ENCODE peak calls at places on chromosomes 12 and 14, in four cellular contexts. M is uterus, V is neural progenitor cell, X is glutamatergic neuron. F is an unnamed sample.

GRCh38 chr12:24226745-24227350 is 277.4 kb upstream of the SOX5 start:
- DNase-seq in X (no peak), M (no peak), V (no peak), F (no peak)

GRCh38 chr14:52833891-52834290 is 42.5 kb upstream of the GNPNAT1 start:
- DNase-seq in M (no peak), X (no peak), V (no peak), F (no peak)

GRCh38 chr12:16454481-16454880 is 107.0 kb downstream of the MGST1 start:
- DNase-seq in V (no peak), X (no peak), M (no peak), F (no peak)

GRCh38 chr14:32298346-32298745 is 30.8 kb upstream of the AKAP6 start:
- DNase-seq in V (no peak), M (no peak), X (no peak), F (no peak)

GRCh38 chr12:64912501-64912900 is 88.1 kb downstream of the TBC1D30 start:
- DNase-seq in X (no peak), M (peak), V (no peak), F (no peak)

GRCh38 chr14:61489527-61489926 is 168.1 kb downstream of the PRKCH start:
- DNase-seq in M (no peak), X (no peak), V (no peak), F (no peak)

GRCh38 chr12:28258998-28259397 is 68.7 kb downstream of the CCDC91 start:
- DNase-seq in M (no peak), X (no peak), V (no peak), F (no peak)

GRCh38 chr14:80491131-80491530 is 279.8 kb upstream of the DIO2 start:
- DNase-seq in V (no peak), X (no peak), M (no peak), F (no peak)

GRCh38 chr12:41635731-41636130 is 447.6 kb downstream of the PDZRN4 start:
- DNase-seq in M (no peak), V (no peak), X (no peak), F (no peak)

GRCh38 chr12:52243264-52243773 is 10.3 kb downstream of the KRT7 start:
- DNase-seq in X (no peak), M (no peak), V (no peak), F (no peak)

GRCh38 chr12:3913278-3913677 is 40.1 kb upstream of the PARP11 start:
- DNase-seq in X (no peak), V (no peak), M (no peak), F (no peak)

GRCh38 chr12:49413010-49413409 is 45.7 kb downstream of the SPATS2 start:
- DNase-seq in M (no peak), X (no peak), V (no peak), F (no peak)

GRCh38 chr12:104094284-104094683 is 30.0 kb downstream of the HCFC2 start:
- DNase-seq in X (no peak), M (no peak), V (no peak), F (no peak)

GRCh38 chr14:75134644-75135043 is 7.8 kb upstream of the NEK9 start:
- DNase-seq in X (no peak), V (no peak), M (no peak), F (no peak)

GRCh38 chr12:66052988-66053615 is 77.4 kb downstream of the LLPH start:
- DNase-seq in V (no peak), X (no peak), M (no peak), F (no peak)

GRCh38 chr12:57133013-57133569 is 4.8 kb downstream of the LRP1 start:
- DNase-seq in X (no peak), M (no peak), V (peak), F (no peak)

GRCh38 chr12:40717576-40717975 is 25.3 kb downstream of the CNTN1 start:
- DNase-seq in V (no peak), X (no peak), M (no peak), F (no peak)

GRCh38 chr14:74954232-74954946 is 1.0 kb downstream of the PGF start:
- DNase-seq in M (no peak), V (peak), X (peak), F (no peak)

GRCh38 chr14:99133563-99134332 is 138.2 kb downstream of the BCL11B start:
- DNase-seq in X (no peak), V (no peak), M (peak), F (no peak)
- TF ChIP-seq CTCF in X (no peak), V (no peak), M (no peak), F (no peak)

GRCh38 chr14:85131523-85131922 is 398.4 kb upstream of the FLRT2 start:
- DNase-seq in V (peak), M (no peak), X (no peak), F (no peak)
- TF ChIP-seq CTCF in V (peak), M (no peak), X (no peak), F (no peak)

DNA sequence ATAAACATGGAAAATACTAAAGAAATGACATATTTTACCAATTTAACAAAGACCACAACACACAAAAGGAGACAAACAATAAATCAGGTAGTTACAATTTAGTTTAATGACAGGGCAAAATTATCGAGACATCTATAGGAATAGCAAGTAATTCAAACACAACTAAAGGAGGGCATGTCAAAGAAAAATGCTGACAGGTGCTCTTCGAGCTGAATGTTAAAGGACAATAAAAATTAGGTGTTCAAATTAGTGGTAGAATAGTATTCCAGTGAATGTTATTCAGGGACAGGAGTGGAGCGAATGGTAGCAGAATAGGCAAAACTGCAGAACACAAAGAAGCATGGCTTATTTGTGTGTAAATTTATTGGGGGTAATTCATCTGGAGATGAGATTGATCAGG is 1004.3 kb upstream of the FBXO33 start:
- DNase-seq in X (no peak), V (no peak), M (no peak), F (no peak)
- TF ChIP-seq CTCF in X (no peak), V (no peak), M (no peak), F (no peak)

GRCh38 chr12:58681730-58682129 is 238.6 kb downstream of the LRIG3 start:
- DNase-seq in M (no peak), X (no peak), V (no peak), F (no peak)
- TF ChIP-seq CTCF in M (no peak), X (no peak), V (no peak), F (no peak)

DNA sequence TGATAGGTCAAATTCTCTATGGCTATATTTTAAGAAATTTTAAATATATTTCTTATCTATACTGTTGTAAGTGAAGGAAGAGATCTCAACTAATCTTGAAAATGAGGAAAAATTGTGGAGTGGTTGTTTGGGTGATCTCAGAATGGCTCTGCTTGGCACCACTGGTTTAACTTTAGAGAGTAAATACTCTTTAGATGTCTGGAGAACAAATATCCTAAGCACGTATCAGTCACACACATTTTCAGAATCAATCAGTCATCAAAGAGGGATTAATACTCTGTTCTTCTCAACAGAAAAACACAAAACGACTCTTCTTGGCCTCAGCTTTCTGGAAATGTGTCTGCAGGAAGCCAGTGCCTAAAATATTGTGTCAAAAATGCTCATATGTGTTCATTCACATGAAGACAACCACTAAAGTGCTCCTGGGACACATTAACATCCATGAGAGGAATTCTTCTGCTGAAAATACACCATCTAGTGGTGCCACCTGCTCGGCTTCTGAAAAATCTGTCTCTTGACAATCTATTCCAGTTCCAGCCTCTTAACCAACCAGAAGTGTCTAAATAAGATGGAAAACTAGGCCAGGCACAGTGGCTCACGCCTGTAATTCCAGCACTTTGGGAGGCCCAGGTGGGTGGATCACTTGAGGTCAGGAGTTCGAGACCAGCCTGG is 81.1 kb upstream of the CCDC198 start:
- DNase-seq in V (no peak), X (no peak), M (no peak), F (no peak)
- TF ChIP-seq CTCF in V (peak), X (no peak), M (no peak), F (no peak)

DNA sequence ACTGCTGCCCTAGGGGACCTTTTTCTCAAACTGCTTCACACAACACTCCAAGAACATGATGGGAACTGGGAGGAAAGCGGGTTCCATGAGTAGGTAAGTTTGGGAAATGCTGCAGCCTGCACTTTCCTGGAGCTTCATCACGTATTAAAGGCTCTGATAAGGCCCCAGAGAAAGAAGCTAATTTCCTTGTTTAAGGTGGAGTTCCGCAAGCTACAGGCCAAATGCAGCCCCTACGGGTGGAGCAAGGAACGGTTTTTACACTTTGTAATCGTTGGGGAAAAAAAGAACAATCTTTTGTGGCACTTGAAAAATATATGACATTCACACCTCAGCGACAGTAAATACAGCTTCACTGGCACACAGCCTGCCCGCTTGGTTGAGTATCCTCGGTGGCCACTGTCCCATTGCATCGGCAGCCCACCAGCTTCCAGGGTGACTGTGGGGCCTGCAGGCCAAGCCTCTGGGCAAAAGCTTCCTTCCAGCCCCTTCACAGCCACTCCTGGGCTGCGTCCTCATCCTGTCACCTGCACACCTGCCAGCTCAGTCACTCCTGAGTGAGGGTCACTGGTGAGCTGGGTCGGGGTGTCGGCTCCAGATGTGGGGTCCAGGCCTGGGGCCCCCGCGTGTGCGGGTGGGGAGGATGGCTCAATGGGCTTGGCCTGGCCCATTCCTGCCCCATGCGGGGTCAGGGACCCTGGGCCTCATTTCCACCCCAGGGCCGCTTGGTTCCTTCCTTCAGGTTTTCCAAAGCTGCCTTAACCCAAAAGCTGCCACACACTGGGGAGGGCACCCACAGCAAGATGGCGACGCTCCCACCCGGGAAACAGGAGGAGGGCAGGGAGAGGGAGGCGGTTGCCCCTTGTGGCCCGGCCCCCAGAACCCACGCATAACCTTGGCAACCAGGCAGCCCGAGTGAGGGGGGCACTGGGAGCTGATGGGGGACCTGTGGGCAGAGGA is 2.4 kb downstream of the AMN start:
- DNase-seq in X (no peak), V (no peak), M (no peak), F (no peak)
- TF ChIP-seq CTCF in X (no peak), V (peak), M (no peak), F (peak)

GRCh38 chr12:112858776-112859175 is 48.0 kb upstream of the OAS1 start:
- DNase-seq in X (no peak), M (no peak), V (no peak), F (no peak)

GRCh38 chr12:112854344-112854743 is 52.4 kb upstream of the OAS1 start:
- DNase-seq in V (no peak), M (no peak), X (no peak), F (no peak)

GRCh38 chr12:112852127-112852526 is 54.6 kb upstream of the OAS1 start:
- DNase-seq in V (no peak), M (no peak), X (no peak), F (no peak)

GRCh38 chr12:112852810-112853209 is 54.0 kb upstream of the OAS1 start:
- DNase-seq in X (no peak), V (no peak), M (no peak), F (no peak)

DNA sequence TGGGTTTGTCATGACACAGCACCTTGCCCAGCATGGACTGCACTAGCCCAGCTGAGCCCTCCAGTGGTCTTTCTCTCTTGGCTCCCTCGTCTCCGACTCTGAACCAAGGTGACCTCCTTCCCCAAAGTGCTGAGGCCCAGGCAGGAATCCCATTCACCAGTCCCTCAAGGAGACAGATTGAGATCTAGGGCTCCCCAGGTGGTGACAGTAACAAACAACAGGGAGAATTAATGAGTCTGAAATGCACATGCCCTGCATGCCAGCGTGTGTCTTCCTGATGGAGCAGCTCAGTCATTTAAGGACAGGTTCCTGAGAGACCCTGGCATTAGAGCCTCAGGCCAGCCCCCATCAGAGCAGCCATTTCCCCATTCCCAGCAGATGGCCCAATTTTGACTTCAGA is 51.4 kb upstream of the OAS1 start:
- DNase-seq in M (no peak), V (peak), X (no peak), F (no peak)
- TF ChIP-seq CTCF in M (no peak), V (peak), X (no peak), F (peak)

GRCh38 chr14:92652413-92653151 is 95.8 kb downstream of the LGMN start:
- DNase-seq in V (no peak), M (no peak), X (no peak), F (no peak)
- TF ChIP-seq CTCF in V (no peak), M (no peak), X (no peak), F (no peak)

F was measured in neural crest cell.